ENCODE peak calls at places on chromosomes 6 and 20, in four cellular contexts. One of them, this sample, is unnamed.

GRCh38 chr6:44264154-44265002 is 973 bp downstream of the NFKBIE start:
- DNase-seq in GM12878: no peak
- DNase-seq in SK-N-SH: peak; percentile 27
- DNase-seq in K562: no peak
- DNase-seq in this sample: peak; percentile 31

GRCh38 chr6:90714319-90714718 is 127.4 kb upstream of the MAP3K7 start:
- DNase-seq in GM12878: no peak
- DNase-seq in SK-N-SH: no peak
- DNase-seq in K562: no peak
- DNase-seq in this sample: peak; percentile 33

GRCh38 chr6:146433881-146434741 is 109.5 kb upstream of the RAB32 start:
- DNase-seq in GM12878: no peak
- DNase-seq in SK-N-SH: peak; percentile 52
- DNase-seq in K562: no peak
- DNase-seq in this sample: no peak

GRCh38 chr20:63223121-63223825 is 7.3 kb upstream of the YTHDF1 start:
- DNase-seq in GM12878: no peak
- DNase-seq in SK-N-SH: peak; percentile 76
- DNase-seq in K562: peak; percentile 56
- DNase-seq in this sample: peak; percentile 30

GRCh38 chr20:49937023-49937929 is 1.1 kb downstream of the RNF114 start:
- DNase-seq in GM12878: no peak
- DNase-seq in SK-N-SH: peak; percentile 48
- DNase-seq in K562: no peak
- DNase-seq in this sample: no peak

GRCh38 chr6:146785001-146785585 is 186.3 kb downstream of the ADGB start:
- DNase-seq in GM12878: no peak
- DNase-seq in SK-N-SH: peak; percentile 40
- DNase-seq in K562: peak; percentile 20
- DNase-seq in this sample: peak; percentile 41

GRCh38 chr6:82045965-82046756 is 201.4 kb downstream of the IBTK start:
- DNase-seq in GM12878: no peak
- DNase-seq in SK-N-SH: no peak
- DNase-seq in K562: no peak
- DNase-seq in this sample: peak; percentile 87

GRCh38 chr6:105015482-105015881 is 58.6 kb downstream of the LIN28B start:
- DNase-seq in GM12878: no peak
- DNase-seq in SK-N-SH: no peak
- DNase-seq in K562: no peak
- DNase-seq in this sample: peak; percentile 61

GRCh38 chr6:117077300-117077699 is 188.1 kb upstream of the VGLL2 start:
- DNase-seq in GM12878: no peak
- DNase-seq in SK-N-SH: no peak
- DNase-seq in K562: no peak
- DNase-seq in this sample: no peak

GRCh38 chr6:7243188-7243942 is 69.6 kb downstream of the SSR1 start:
- DNase-seq in GM12878: no peak
- DNase-seq in SK-N-SH: peak; percentile 85
- DNase-seq in K562: peak; percentile 89
- DNase-seq in this sample: peak; percentile 64

GRCh38 chr6:34157851-34158250 is 12.0 kb upstream of the GRM4 start:
- DNase-seq in GM12878: no peak
- DNase-seq in SK-N-SH: peak; percentile 3
- DNase-seq in K562: no peak
- DNase-seq in this sample: no peak

GRCh38 chr6:150638286-150638685 is 38.6 kb downstream of the PLEKHG1 start:
- DNase-seq in GM12878: no peak
- DNase-seq in SK-N-SH: no peak
- DNase-seq in K562: no peak
- DNase-seq in this sample: no peak
- TF ChIP-seq RCOR1 in GM12878: no peak
- TF ChIP-seq RCOR1 in SK-N-SH: no peak
- TF ChIP-seq RCOR1 in K562: no peak
- TF ChIP-seq RCOR1 in this sample: no peak

DNA sequence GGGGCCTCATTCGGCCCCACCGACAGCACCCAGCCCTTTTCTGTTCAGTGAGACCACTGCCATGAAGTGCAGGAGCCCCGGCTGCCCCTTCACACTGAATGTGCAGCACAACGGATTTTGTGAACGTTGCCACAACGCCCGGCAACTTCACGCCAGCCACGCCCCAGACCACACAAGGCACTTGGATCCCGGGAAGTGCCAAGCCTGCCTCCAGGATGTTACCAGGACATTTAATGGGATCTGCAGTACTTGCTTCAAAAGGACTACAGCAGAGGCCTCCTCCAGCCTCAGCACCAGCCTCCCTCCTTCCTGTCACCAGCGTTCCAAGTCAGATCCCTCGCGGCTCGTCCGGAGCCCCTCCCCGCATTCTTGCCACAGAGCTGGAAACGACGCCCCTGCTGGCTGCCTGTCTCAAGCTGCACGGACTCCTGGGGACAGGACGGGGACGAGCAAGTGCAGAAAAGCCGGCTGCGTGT is 11.8 kb downstream of the TNFAIP3 start:
- DNase-seq in GM12878: no peak
- DNase-seq in SK-N-SH: peak; percentile 36
- DNase-seq in K562: no peak
- DNase-seq in this sample: no peak
- TF ChIP-seq MXI1 in GM12878: no peak
- TF ChIP-seq MXI1 in SK-N-SH: no peak
- TF ChIP-seq MXI1 in K562: no peak
- TF ChIP-seq MXI1 in this sample: no peak

GRCh38 chr6:143546599-143546998 is 35.1 kb upstream of the FUCA2 start:
- DNase-seq in GM12878: no peak
- DNase-seq in SK-N-SH: no peak
- DNase-seq in K562: no peak
- DNase-seq in this sample: no peak

GRCh38 chr6:143544019-143544681 is 32.6 kb upstream of the FUCA2 start:
- DNase-seq in GM12878: no peak
- DNase-seq in SK-N-SH: no peak
- DNase-seq in K562: no peak
- DNase-seq in this sample: no peak

GRCh38 chr6:143543435-143543834 is 31.9 kb upstream of the FUCA2 start:
- DNase-seq in GM12878: no peak
- DNase-seq in SK-N-SH: no peak
- DNase-seq in K562: no peak
- DNase-seq in this sample: no peak

GRCh38 chr6:143545165-143545564 is 33.6 kb upstream of the FUCA2 start:
- DNase-seq in GM12878: no peak
- DNase-seq in SK-N-SH: no peak
- DNase-seq in K562: no peak
- DNase-seq in this sample: no peak

DNA sequence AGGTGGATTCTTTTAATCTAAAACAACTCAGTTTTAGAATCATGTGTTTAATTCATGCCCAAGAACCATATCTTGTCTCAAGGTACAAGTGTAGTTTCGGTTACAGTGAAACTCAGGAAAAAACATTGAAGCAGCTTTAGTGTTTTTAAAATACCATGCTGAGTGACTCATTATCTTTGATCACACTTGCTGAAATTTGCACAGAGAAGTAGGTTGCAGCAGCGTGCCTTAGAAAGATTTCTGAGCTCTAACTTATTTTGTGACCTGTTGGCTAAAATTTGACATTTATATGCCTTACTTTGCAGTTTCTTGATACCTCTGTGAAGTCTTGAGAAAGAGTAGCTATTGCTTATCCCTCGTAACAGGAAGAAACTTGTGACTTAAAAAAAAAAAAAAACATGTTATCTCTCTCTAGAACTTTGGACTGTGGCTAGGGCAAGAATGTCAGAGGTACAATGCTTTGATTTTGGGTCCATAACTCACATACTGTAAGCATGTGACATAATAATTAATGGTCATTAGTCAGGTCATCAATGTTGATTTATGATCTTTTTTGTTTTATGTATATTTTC is 34.5 kb upstream of the FUCA2 start:
- DNase-seq in GM12878: no peak
- DNase-seq in SK-N-SH: no peak
- DNase-seq in K562: no peak
- DNase-seq in this sample: peak; percentile 59
- TF ChIP-seq RCOR1 in GM12878: no peak
- TF ChIP-seq RCOR1 in SK-N-SH: no peak
- TF ChIP-seq RCOR1 in K562: peak; percentile 8
- TF ChIP-seq RCOR1 in this sample: no peak

GRCh38 chr6:97097068-97098047 is 172.8 kb downstream of the KLHL32 start:
- DNase-seq in GM12878: no peak
- DNase-seq in SK-N-SH: no peak
- DNase-seq in K562: no peak
- DNase-seq in this sample: no peak
- TF ChIP-seq MXI1 in GM12878: no peak
- TF ChIP-seq MXI1 in SK-N-SH: no peak
- TF ChIP-seq MXI1 in K562: no peak
- TF ChIP-seq MXI1 in this sample: no peak

GRCh38 chr6:156336096-156336495 is 441.1 kb upstream of the ARID1B start:
- DNase-seq in GM12878: no peak
- DNase-seq in SK-N-SH: peak; percentile 52
- DNase-seq in K562: no peak
- DNase-seq in this sample: no peak
- TF ChIP-seq RCOR1 in GM12878: no peak
- TF ChIP-seq RCOR1 in SK-N-SH: no peak
- TF ChIP-seq RCOR1 in K562: no peak
- TF ChIP-seq RCOR1 in this sample: no peak

GRCh38 chr6:31165986-31166385 is 4.5 kb downstream of the POU5F1 start:
- DNase-seq in GM12878: no peak
- DNase-seq in SK-N-SH: no peak
- DNase-seq in K562: no peak
- DNase-seq in this sample: no peak

GRCh38 chr6:31163922-31164321 is 5.5 kb downstream of the TCF19 start:
- DNase-seq in GM12878: no peak
- DNase-seq in SK-N-SH: no peak
- DNase-seq in K562: no peak
- DNase-seq in this sample: peak; percentile 16

GRCh38 chr6:31161216-31162126 is 3.1 kb downstream of the TCF19 start:
- DNase-seq in GM12878: no peak
- DNase-seq in SK-N-SH: no peak
- DNase-seq in K562: no peak
- DNase-seq in this sample: no peak

GRCh38 chr6:31158863-31159855 is 770 bp downstream of the TCF19 start:
- DNase-seq in GM12878: no peak
- DNase-seq in SK-N-SH: peak; percentile 51
- DNase-seq in K562: peak; percentile 75
- DNase-seq in this sample: no peak

DNA sequence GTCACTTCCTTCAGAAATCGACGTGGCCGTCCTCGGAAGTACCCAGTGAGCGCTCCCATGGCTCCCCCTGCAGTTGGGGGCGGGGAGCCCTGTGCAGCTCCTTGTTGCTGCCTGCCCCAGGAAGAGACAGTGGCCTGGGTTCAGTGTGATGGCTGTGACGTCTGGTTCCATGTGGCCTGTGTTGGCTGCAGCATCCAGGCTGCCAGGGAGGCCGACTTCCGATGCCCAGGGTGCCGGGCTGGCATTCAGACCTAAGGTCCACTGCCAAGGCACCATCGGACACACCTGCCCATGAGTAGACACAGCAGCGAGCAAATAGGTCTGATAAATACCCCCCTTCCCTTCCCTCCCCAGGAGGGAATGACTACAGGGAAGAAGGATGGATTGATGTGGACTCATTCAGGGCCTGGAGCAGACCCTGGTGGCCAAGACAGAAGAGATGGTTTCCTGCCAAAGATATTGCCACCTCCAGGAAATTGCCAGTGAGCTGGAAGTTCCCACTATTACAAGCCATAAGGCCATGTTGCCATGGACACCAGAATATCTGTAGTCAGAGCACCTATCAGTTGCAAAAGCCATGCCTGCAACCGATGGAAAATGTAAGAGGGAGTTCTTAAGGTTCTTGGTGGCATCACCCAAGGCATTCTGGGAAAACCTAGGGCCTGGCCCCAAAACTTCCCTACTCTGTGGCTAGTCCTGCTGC is 4.2 kb downstream of the TCF19 start:
- DNase-seq in GM12878: no peak
- DNase-seq in SK-N-SH: no peak
- DNase-seq in K562: no peak
- DNase-seq in this sample: no peak
- TF ChIP-seq MXI1 in GM12878: no peak
- TF ChIP-seq MXI1 in SK-N-SH: no peak
- TF ChIP-seq MXI1 in K562: no peak
- TF ChIP-seq MXI1 in this sample: no peak

DNA sequence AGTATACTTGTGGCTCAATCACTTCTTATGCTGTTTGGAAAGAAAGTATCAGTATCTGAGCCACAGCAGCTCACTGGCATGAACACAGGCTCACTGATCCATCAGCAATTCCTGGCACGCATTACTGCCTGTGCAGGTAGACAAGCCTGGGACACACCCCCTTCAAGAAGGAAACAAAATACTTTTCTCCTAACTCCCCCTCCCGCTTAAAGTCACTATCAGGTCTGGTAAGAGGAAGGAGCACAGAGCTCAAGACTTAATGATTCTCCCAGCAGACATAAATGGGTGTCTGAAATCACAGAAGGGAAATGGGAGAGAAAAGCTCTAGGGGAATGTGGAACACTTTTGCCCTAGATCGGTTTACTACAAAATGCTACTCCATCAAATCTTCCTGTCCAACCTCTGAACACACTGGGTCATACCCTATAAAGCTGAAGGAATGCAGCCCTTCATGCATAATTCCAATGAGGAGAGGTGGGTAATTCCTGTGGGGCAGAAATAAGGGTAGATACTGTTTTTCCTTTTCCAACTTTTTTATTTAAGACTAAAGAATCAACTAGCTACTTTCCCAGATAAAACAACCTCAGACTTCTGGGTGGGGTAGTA is at the start of gene ADGRF1:
- DNase-seq in GM12878: no peak
- DNase-seq in SK-N-SH: no peak
- DNase-seq in K562: no peak
- DNase-seq in this sample: no peak
- TF ChIP-seq RCOR1 in GM12878: no peak
- TF ChIP-seq RCOR1 in SK-N-SH: no peak
- TF ChIP-seq RCOR1 in K562: no peak
- TF ChIP-seq RCOR1 in this sample: no peak

This sample was measured in IMR-90.